ENCODE peak calls at places on chromosomes 16 and 17, in four cellular contexts. P is body of pancreas, Y is NCI-H1092, N is stomach. U is an unnamed sample.
A peak's percentile ranks its signal among the peaks of the same experiment; 100 is the strongest.

GRCh38 chr16:35431829-35432663 is 1972.6 kb downstream of the TP53TG3F start:
- DNase-seq in P (peak; percentile 44), Y (no peak), N (no peak), U (peak; percentile 1)

GRCh38 chr16:3656491-3657468 is 2.3 kb downstream of the DNASE1 start:
- DNase-seq in P (peak; percentile 73), Y (no peak), N (no peak), U (no peak)

GRCh38 chr17:7436556-7437368 is 1.5 kb downstream of the TMEM102 start:
- DNase-seq in P (peak; percentile 93), Y (peak; percentile 62), N (peak; percentile 90), U (no peak)

GRCh38 chr16:1099224-1100083 is 3.4 kb upstream of the C1QTNF8 start:
- DNase-seq in P (no peak), Y (no peak), N (no peak), U (no peak)

GRCh38 chr17:16593356-16594102 is 24.5 kb upstream of the ZNF287 start:
- DNase-seq in P (no peak), Y (no peak), N (no peak), U (no peak)

GRCh38 chr16:72990571-72990970 is 57.4 kb downstream of the ZFHX3 start:
- DNase-seq in P (no peak), Y (no peak), N (no peak), U (no peak)

GRCh38 chr16:85607331-85607765 is 5.8 kb upstream of the GSE1 start:
- DNase-seq in P (peak; percentile 32), Y (no peak), N (peak; percentile 51), U (no peak)

GRCh38 chr17:55487727-55488436 is 23.4 kb downstream of the SMIM36 start:
- DNase-seq in P (no peak), Y (no peak), N (no peak), U (no peak)

GRCh38 chr17:75950850-75951554 is 10.2 kb upstream of the FBF1 start:
- DNase-seq in P (no peak), Y (no peak), N (no peak), U (no peak)

GRCh38 chr16:57938936-57939871 is 31.7 kb downstream of the CNGB1 start:
- DNase-seq in P (peak; percentile 32), Y (no peak), N (peak; percentile 74), U (no peak)